ENCODE peak calls at places on chromosomes 3 and 15, in nine cellular contexts. Z is NCI-H526 treated with DMSO at 0.1 percent for 48 hours, I is T-helper 17 cell, K is OCI-M1, S is uterus, X is substantia nigra, R is dorsolateral prefrontal cortex, Q is aorta, T is NCI-H1105 treated with DMSO at 0.1 percent for 48 hours. C is an unnamed sample.

GRCh38 chr3:63353383-63353782 is 75.3 kb downstream of the SYNPR start:
- DNase-seq in Z (no peak), I (no peak), K (no peak), S (no peak), X (no peak), R (no peak), Q (no peak), T (no peak), C (no peak)

GRCh38 chr3:58604031-58604430 is 26.8 kb upstream of the FAM107A start:
- DNase-seq in Z (no peak), I (no peak), K (no peak), S (no peak), X (no peak), R (no peak), Q (no peak), T (no peak), C (no peak)

GRCh38 chr15:55796321-55796965 is 53.5 kb upstream of the PRTG start:
- DNase-seq in Z (no peak), I (no peak), K (no peak), S (no peak), X (no peak), R (no peak), Q (no peak), T (peak; percentile 13), C (no peak)

GRCh38 chr3:17481116-17481515 is 261.3 kb downstream of the TBC1D5 start:
- DNase-seq in Z (no peak), I (no peak), K (no peak), S (no peak), X (no peak), R (no peak), Q (no peak), T (no peak), C (no peak)

GRCh38 chr15:46768287-46768686 is 949.0 kb upstream of the SEMA6D start:
- DNase-seq in Z (no peak), I (no peak), K (peak; percentile 4), S (no peak), X (no peak), R (no peak), Q (no peak), T (no peak), C (no peak)

GRCh38 chr3:187473778-187474406 is 105.7 kb downstream of the RTP4 start:
- DNase-seq in Z (no peak), I (no peak), K (peak; percentile 34), S (no peak), X (no peak), R (no peak), Q (no peak), T (no peak), C (no peak)

GRCh38 chr15:25052191-25052999 is 97.6 kb downstream of the SNRPN start:
- DNase-seq in Z (no peak), I (no peak), K (no peak), S (no peak), X (no peak), R (no peak), Q (peak; percentile 44), T (no peak), C (no peak)

GRCh38 chr3:149551500-149551899 is 77.0 kb downstream of the TM4SF4 start:
- DNase-seq in Z (no peak), I (no peak), K (no peak), S (no peak), X (no peak), R (no peak), Q (no peak), T (no peak), C (no peak)

GRCh38 chr3:43155464-43156121 is 49.7 kb upstream of the POMGNT2 start:
- DNase-seq in Z (peak; percentile 27), I (no peak), K (peak; percentile 50), S (peak; percentile 78), X (no peak), R (peak; percentile 76), Q (peak; percentile 78), T (no peak), C (peak; percentile 63)

GRCh38 chr3:42905740-42906084 is 230 bp upstream of the ZNF662 start:
- DNase-seq in Z (peak; percentile 39), I (no peak), K (no peak), S (no peak), X (peak; percentile 4), R (no peak), Q (no peak), T (peak; percentile 30), C (no peak)

GRCh38 chr3:123188058-123188457 is 13.7 kb upstream of the SEC22A start:
- DNase-seq in Z (no peak), I (no peak), K (no peak), S (no peak), X (no peak), R (no peak), Q (no peak), T (no peak), C (no peak)

GRCh38 chr15:79065744-79066376 is 24.7 kb downstream of the RASGRF1 start:
- DNase-seq in Z (no peak), I (no peak), K (no peak), S (no peak), X (no peak), R (no peak), Q (peak; percentile 5), T (peak; percentile 50), C (no peak)

GRCh38 chr15:57895291-57895690 is 170.2 kb downstream of the ALDH1A2 start:
- DNase-seq in Z (no peak), I (no peak), K (no peak), S (no peak), X (no peak), R (no peak), Q (no peak), T (no peak), C (no peak)

GRCh38 chr15:76161153-76162049 is 101.6 kb downstream of the TMEM266 start:
- DNase-seq in Z (no peak), I (no peak), K (no peak), S (no peak), X (no peak), R (no peak), Q (no peak), T (no peak), C (no peak)

GRCh38 chr3:126538316-126538715 is 14.4 kb downstream of the CHST13 start:
- DNase-seq in Z (no peak), I (no peak), K (no peak), S (no peak), X (no peak), R (no peak), Q (peak; percentile 67), T (no peak), C (no peak)

GRCh38 chr3:188520466-188520865 is 366.5 kb downstream of the LPP start:
- DNase-seq in Z (no peak), I (no peak), K (no peak), S (no peak), X (no peak), R (no peak), Q (no peak), T (no peak), C (no peak)

GRCh38 chr15:67063689-67064606 is 1.5 kb upstream of the SMAD3 start:
- DNase-seq in Z (no peak), I (no peak), K (no peak), S (no peak), X (no peak), R (no peak), Q (no peak), T (no peak), C (no peak)